ENCODE peak calls at places on chromosomes 6 and 20, in seven cellular contexts. S is GM23248, K is GM23338, P is PC-3, E is neural progenitor cell, I is MM.1S, T is hepatocyte. J is an unnamed sample. For H3K4me1, the result is how much of the 10 kb centered on the place peaks cover.

GRCh38 chr20:54004397-54004940 is 65.9 kb downstream of the BCAS1 start:
- DNase-seq in S (no peak), K (no peak), P (no peak), E (no peak), I (peak), T (no peak), J (no peak)

GRCh38 chr6:170438861-170439260 is 114.2 kb downstream of the PSMB1 start:
- DNase-seq in S (no peak), K (no peak), P (no peak), E (no peak), I (no peak), T (no peak), J (no peak)

GRCh38 chr6:19380287-19380686 is 456.9 kb upstream of the ID4 start:
- DNase-seq in S (peak), K (no peak), P (peak), E (no peak), I (no peak), T (no peak), J (no peak)

GRCh38 chr20:53080969-53081871 is 109.1 kb downstream of the TSHZ2 start:
- DNase-seq in S (peak), K (no peak), P (peak), E (no peak), I (no peak), T (peak), J (no peak)

GRCh38 chr6:16409531-16410441 is 171.4 kb downstream of the GMPR start:
- DNase-seq in S (peak), K (peak), P (peak), E (peak), I (no peak), T (peak), J (peak)

GRCh38 chr6:3090013-3090412 is 21.7 kb downstream of the RIPK1 start:
- DNase-seq in S (peak), K (no peak), P (no peak), E (no peak), I (no peak), T (no peak), J (no peak)

GRCh38 chr6:54085526-54085925 is 25.7 kb upstream of the MLIP start:
- DNase-seq in S (peak), K (no peak), P (no peak), E (no peak), I (no peak), T (no peak), J (no peak)

GRCh38 chr20:46010491-46011405 is 2.0 kb downstream of the MMP9 start:
- DNase-seq in S (peak), K (no peak), P (no peak), E (peak), I (no peak), T (no peak), J (no peak)

GRCh38 chr6:52162940-52163908 is 23.0 kb upstream of the IL17A start:
- DNase-seq in S (peak), K (peak), P (peak), E (peak), I (peak), T (peak), J (peak)

GRCh38 chr20:52047811-52048302 is 143.7 kb downstream of the ZFP64 start:
- DNase-seq in S (no peak), K (peak), P (no peak), E (peak), I (no peak), T (no peak), J (no peak)

GRCh38 chr6:130019796-130020105 is 1.4 kb downstream of the L3MBTL3 start:
- DNase-seq in S (no peak), K (peak), P (no peak), E (no peak), I (no peak), T (peak), J (no peak)

GRCh38 chr6:82915666-82916065 is 150.0 kb downstream of the UBE3D start:
- DNase-seq in S (no peak), K (no peak), P (peak), E (no peak), I (no peak), T (no peak), J (no peak)

GRCh38 chr6:12081776-12082175 is 69.7 kb downstream of the HIVEP1 start:
- DNase-seq in S (no peak), K (peak), P (no peak), E (no peak), I (no peak), T (no peak), J (no peak)

GRCh38 chr6:53928641-53929339 is 134.0 kb downstream of the LRRC1 start:
- DNase-seq in S (no peak), K (no peak), P (peak), E (no peak), I (no peak), T (no peak), J (peak)

GRCh38 chr6:73898599-73898998 is 202.6 kb downstream of the CD109 start:
- DNase-seq in S (peak), K (peak), P (peak), E (peak), I (no peak), T (no peak), J (no peak)

GRCh38 chr6:158897236-158897635 is 78.1 kb upstream of the EZR start:
- DNase-seq in S (peak), K (no peak), P (no peak), E (no peak), I (no peak), T (no peak), J (no peak)

GRCh38 chr6:110529355-110529754 is 52.9 kb upstream of the SLC22A16 start:
- DNase-seq in S (peak), K (no peak), P (peak), E (no peak), I (no peak), T (no peak), J (no peak)

GRCh38 chr6:71349976-71350615 is 61.5 kb downstream of the OGFRL1 start:
- DNase-seq in S (peak), K (no peak), P (peak), E (no peak), I (no peak), T (no peak), J (no peak)

GRCh38 chr20:25277051-25277801 is 29.3 kb downstream of the PYGB start:
- DNase-seq in S (no peak), K (no peak), P (no peak), E (no peak), I (no peak), T (no peak), J (no peak)

GRCh38 chr6:50975216-50975615 is 156.5 kb downstream of the TFAP2B start:
- DNase-seq in S (no peak), K (no peak), P (peak), E (no peak), I (no peak), T (no peak), J (no peak)

GRCh38 chr6:43883698-43884659 is 114.0 kb downstream of the VEGFA start:
- DNase-seq in S (no peak), K (no peak), P (no peak), E (no peak), I (no peak), T (no peak), J (no peak)

GRCh38 chr6:131655951-131656350 is 18.8 kb downstream of the ENPP3 start:
- DNase-seq in S (no peak), K (no peak), P (peak), E (no peak), I (no peak), T (no peak), J (no peak)

GRCh38 chr6:114312931-114313330 is 29.9 kb downstream of the HS3ST5 start:
- DNase-seq in S (no peak), K (no peak), P (peak), E (no peak), I (peak), T (no peak), J (no peak)

GRCh38 chr6:148451690-148452089 is 109.1 kb downstream of the SASH1 start:
- DNase-seq in S (no peak), K (no peak), P (no peak), E (no peak), I (no peak), T (no peak), J (no peak)

GRCh38 chr6:148557796-148558457 is 188.9 kb upstream of the UST start:
- DNase-seq in S (peak), K (no peak), P (no peak), E (no peak), I (no peak), T (no peak), J (no peak)

GRCh38 chr20:48679603-48680002 is 148.2 kb downstream of the PREX1 start:
- DNase-seq in S (no peak), K (peak), P (peak), E (peak), I (no peak), T (peak), J (peak)

GRCh38 chr20:52941803-52942202 is 30.4 kb upstream of the TSHZ2 start:
- DNase-seq in S (peak), K (no peak), P (no peak), E (no peak), I (no peak), T (no peak), J (no peak)

DNA sequence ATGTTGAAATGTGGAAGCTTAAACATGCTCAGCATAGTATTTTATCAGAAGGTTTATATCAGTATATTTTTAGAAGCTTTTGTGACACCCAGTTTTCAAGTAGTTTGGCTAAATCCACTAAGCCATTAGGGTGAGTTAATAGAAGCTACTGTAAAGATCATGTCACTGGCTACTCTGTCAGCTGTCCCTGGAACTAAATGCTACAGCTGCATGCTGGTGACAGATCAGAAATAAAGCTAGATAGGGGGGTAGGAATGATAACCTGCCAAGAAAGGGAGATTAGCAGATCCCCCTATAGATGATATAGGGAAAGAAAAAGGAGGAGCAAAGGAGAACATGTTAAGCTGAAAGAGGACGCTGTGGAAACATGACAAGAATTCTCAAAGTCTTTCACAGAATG is 363.2 kb downstream of the QKI start:
- DNase-seq in S (no peak), K (no peak), P (no peak), E (no peak), I (no peak), T (no peak), J (no peak)
- TF ChIP-seq EZH2phosphoT487 in S (no peak), K (no peak), P (no peak), E (no peak), I (no peak), T (no peak), J (no peak)

DNA sequence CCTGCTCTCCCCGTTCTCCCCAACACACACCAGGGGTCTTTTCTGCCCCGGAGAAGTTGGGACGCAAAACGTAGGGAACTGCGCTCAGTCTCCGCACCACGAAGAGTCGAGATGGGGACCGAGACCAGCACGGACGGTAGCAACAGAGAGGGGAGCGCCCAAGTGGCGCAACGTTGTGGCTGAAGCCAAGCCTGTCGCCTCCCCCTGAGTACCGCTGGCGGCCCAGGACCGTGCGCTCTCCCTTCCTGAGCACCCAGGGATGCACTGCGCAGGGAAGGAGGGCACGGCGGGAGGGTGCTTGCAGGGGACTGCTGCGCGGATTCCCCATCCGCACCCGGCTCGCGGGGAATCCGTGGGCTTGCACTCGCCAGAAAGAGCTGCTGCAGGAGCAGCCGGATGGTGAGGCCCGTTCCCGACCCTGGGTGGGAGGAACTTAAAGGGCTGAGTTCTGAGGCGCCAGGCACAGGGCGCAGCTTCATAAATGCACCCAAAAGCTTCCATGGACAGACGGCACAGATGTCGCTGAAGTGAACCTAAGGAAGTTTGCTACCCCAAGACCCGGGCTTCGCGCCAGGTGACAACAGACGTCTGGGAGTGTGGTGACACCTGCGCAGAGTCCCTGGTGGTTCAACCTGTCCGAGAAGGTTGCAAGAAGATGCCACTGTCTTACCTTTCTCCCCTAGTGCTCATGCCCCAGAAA is 178.7 kb downstream of the TBXT start:
- DNase-seq in S (no peak), K (peak), P (no peak), E (peak), I (no peak), T (no peak), J (no peak)
- TF ChIP-seq EZH2 in S (no peak), K (peak), P (no peak), E (peak), I (no peak), T (peak), J (no peak)

DNA sequence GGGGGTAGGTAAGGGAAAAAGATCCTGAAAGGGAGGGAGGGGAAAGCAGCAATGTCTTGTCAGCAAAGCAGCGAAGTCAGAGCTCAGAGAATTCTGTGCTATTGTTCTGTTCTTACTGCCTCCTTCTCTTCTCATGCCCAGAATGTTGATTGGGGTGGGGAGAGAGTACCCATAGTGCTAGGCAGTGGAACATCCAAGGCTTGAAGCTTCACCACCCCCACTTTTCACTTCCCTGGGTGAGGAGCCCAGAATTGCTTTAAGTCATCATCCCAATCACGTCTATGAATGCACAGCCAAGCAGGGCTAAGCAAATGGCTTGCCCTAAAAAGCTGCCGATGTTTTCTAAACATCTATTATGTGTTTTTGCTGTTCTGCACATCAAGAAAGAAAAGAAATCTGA is 16.5 kb downstream of the REPS1 start:
- DNase-seq in S (peak), K (peak), P (no peak), E (peak), I (no peak), T (no peak), J (no peak)
- H3K4me1 ChIP-seq in S (half or more), K (half or more), P (half or more), E (half or more), I (under half), T (under half), J (under half)

DNA sequence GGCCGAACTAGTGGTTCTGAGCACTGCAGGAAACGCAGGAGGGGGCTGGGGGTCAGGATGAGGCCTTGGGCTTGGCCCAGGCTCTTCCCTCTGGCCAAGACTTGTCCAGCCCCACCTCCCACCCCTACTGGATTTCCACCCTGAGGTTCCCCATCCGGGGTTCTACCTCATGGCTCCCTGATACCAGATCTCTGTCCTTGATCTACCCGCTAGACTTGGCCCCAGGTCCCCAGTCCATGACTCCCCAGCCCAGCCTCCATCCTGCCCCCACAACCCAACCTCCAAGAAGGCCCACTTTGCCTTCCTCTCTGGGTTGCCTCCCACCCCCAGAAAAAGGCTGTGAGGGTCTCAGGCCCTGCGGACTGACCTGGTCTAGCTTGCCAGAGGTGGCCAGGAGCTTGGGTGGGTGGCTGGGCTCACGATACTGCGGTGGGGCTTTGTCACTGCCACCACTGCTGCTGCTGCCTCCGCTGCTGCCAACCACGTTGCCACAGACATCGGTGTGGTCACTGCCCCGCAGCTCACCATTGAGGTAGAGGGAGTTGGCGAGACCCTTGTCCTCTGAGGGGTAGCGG is 6.8 kb upstream of the FASTKD5 start:
- DNase-seq in S (no peak), K (no peak), P (no peak), E (no peak), I (no peak), T (no peak), J (no peak)
- TF ChIP-seq EZH2phosphoT487 in S (no peak), K (no peak), P (no peak), E (no peak), I (no peak), T (no peak), J (no peak)

DNA sequence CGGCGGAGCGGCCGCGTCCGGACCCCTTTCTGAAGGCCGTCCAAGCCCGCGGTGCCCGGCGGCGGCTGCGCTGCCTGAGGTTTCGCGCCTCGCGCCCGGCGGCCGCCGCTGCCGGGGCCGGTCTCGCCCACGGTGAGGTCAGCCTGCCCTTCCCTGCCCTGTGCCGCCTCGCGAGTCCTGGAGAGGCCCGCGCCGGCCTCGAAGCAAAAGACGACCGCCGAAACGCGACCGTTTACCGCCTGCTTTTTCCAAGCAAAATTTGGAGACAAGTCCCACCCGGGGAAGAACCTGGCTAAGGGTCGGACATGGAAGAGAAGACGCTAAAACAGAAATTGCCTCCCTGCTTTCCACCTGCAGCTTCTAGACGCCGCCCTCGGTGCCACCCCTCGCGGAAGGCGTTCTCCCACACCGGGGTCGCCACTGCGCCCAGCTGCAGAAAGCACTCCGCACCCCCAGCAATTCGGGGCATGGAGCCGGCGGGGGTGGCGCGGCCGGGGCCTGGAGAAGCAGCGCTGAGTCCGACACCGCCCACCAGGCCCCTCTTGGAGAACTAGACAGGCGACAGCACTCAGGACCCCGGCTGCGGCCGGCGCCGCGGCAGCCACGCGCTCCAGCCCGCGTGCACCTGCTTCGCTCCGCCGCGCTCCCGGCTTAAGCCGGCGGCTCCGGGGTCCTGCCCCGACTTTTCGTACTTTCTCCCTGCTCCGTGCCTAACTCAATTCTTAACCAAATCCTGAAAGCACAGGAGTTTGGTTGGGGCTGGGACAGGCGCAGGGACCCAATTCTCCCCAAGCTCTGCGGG is 11.0 kb upstream of the FOXF2 start:
- DNase-seq in S (no peak), K (peak), P (no peak), E (peak), I (no peak), T (peak), J (no peak)
- TF ChIP-seq EZH2 in S (no peak), K (peak), P (no peak), E (peak), I (no peak), T (peak), J (no peak)

GRCh38 chr6:41164551-41164950 is 1.6 kb upstream of the TREM2 start:
- DNase-seq in S (no peak), K (no peak), P (no peak), E (no peak), I (no peak), T (no peak), J (no peak)
- H3K4me1 ChIP-seq in S (under half), K (under half), P (under half), E (under half), I (under half), T (under half), J (under half)

GRCh38 chr6:153150400-153150766 is 19.3 kb upstream of the RGS17 start:
- DNase-seq in S (no peak), K (no peak), P (no peak), E (no peak), I (no peak), T (no peak), J (no peak)
- TF ChIP-seq EZH2phosphoT487 in S (no peak), K (no peak), P (no peak), E (no peak), I (no peak), T (no peak), J (no peak)